ENCODE peak calls at places on chromosomes 5 and 9, in seven cellular contexts. One of them, this sample, is unnamed. For H3K4me1, the result is how much of the 10 kb centered on the place peaks cover.

GRCh38 chr5:154647760-154648143 is 107.4 kb upstream of the LARP1 start:
- DNase-seq in IMR-90: no peak
- DNase-seq in CD4-positive, alpha-beta memory T cell: no peak
- DNase-seq in upper lobe of left lung: no peak
- DNase-seq in suprapubic skin: no peak
- DNase-seq in heart right ventricle: no peak
- DNase-seq in heart left ventricle: no peak
- DNase-seq in this sample: no peak

GRCh38 chr5:111779260-111780254 is 22.6 kb upstream of the NREP start:
- DNase-seq in CD4-positive, alpha-beta memory T cell: no peak
- DNase-seq in IMR-90: peak
- DNase-seq in heart left ventricle: peak
- DNase-seq in suprapubic skin: no peak
- DNase-seq in upper lobe of left lung: no peak
- DNase-seq in heart right ventricle: peak
- DNase-seq in this sample: no peak

GRCh38 chr5:142785211-142785610 is 15.0 kb downstream of the ARHGAP26 start:
- DNase-seq in upper lobe of left lung: no peak
- DNase-seq in suprapubic skin: no peak
- DNase-seq in heart right ventricle: no peak
- DNase-seq in CD4-positive, alpha-beta memory T cell: no peak
- DNase-seq in IMR-90: no peak
- DNase-seq in heart left ventricle: no peak
- DNase-seq in this sample: no peak

GRCh38 chr5:14787801-14788579 is 83.6 kb downstream of the ANKH start:
- DNase-seq in heart left ventricle: no peak
- DNase-seq in suprapubic skin: no peak
- DNase-seq in heart right ventricle: no peak
- DNase-seq in IMR-90: no peak
- DNase-seq in upper lobe of left lung: no peak
- DNase-seq in CD4-positive, alpha-beta memory T cell: no peak
- DNase-seq in this sample: no peak

GRCh38 chr9:80561526-80561925 is 989.8 kb downstream of the TLE4 start:
- DNase-seq in suprapubic skin: no peak
- DNase-seq in upper lobe of left lung: no peak
- DNase-seq in heart right ventricle: no peak
- DNase-seq in IMR-90: no peak
- DNase-seq in CD4-positive, alpha-beta memory T cell: no peak
- DNase-seq in heart left ventricle: no peak
- DNase-seq in this sample: no peak

GRCh38 chr5:176621661-176622079 is 8.7 kb downstream of the SNCB start:
- DNase-seq in IMR-90: peak
- DNase-seq in CD4-positive, alpha-beta memory T cell: no peak
- DNase-seq in heart left ventricle: no peak
- DNase-seq in suprapubic skin: no peak
- DNase-seq in upper lobe of left lung: no peak
- DNase-seq in heart right ventricle: no peak
- DNase-seq in this sample: no peak

GRCh38 chr5:36611520-36612274 is 5.3 kb downstream of the SLC1A3 start:
- DNase-seq in heart right ventricle: peak
- DNase-seq in CD4-positive, alpha-beta memory T cell: no peak
- DNase-seq in heart left ventricle: peak
- DNase-seq in suprapubic skin: no peak
- DNase-seq in upper lobe of left lung: no peak
- DNase-seq in IMR-90: no peak
- DNase-seq in this sample: no peak

GRCh38 chr9:103169798-103170197 is 174.7 kb downstream of the CYLC2 start:
- DNase-seq in heart right ventricle: no peak
- DNase-seq in heart left ventricle: no peak
- DNase-seq in upper lobe of left lung: no peak
- DNase-seq in CD4-positive, alpha-beta memory T cell: no peak
- DNase-seq in suprapubic skin: no peak
- DNase-seq in IMR-90: no peak
- DNase-seq in this sample: no peak

GRCh38 chr5:174777545-174777944 is 53.2 kb downstream of the MSX2 start:
- DNase-seq in heart left ventricle: no peak
- DNase-seq in upper lobe of left lung: no peak
- DNase-seq in CD4-positive, alpha-beta memory T cell: no peak
- DNase-seq in heart right ventricle: no peak
- DNase-seq in IMR-90: no peak
- DNase-seq in suprapubic skin: no peak
- DNase-seq in this sample: no peak

GRCh38 chr9:103713631-103714030 is 380.5 kb upstream of the SMC2 start:
- DNase-seq in upper lobe of left lung: no peak
- DNase-seq in suprapubic skin: no peak
- DNase-seq in heart right ventricle: no peak
- DNase-seq in IMR-90: no peak
- DNase-seq in CD4-positive, alpha-beta memory T cell: no peak
- DNase-seq in heart left ventricle: no peak
- DNase-seq in this sample: no peak

GRCh38 chr9:34929506-34930102 is 28.5 kb upstream of the PHF24 start:
- DNase-seq in suprapubic skin: no peak
- DNase-seq in CD4-positive, alpha-beta memory T cell: no peak
- DNase-seq in IMR-90: peak
- DNase-seq in heart left ventricle: no peak
- DNase-seq in upper lobe of left lung: no peak
- DNase-seq in heart right ventricle: peak
- DNase-seq in this sample: no peak

GRCh38 chr9:8486095-8486494 is 686.5 kb upstream of the DMAC1 start:
- DNase-seq in suprapubic skin: no peak
- DNase-seq in CD4-positive, alpha-beta memory T cell: no peak
- DNase-seq in IMR-90: no peak
- DNase-seq in upper lobe of left lung: no peak
- DNase-seq in heart right ventricle: peak
- DNase-seq in heart left ventricle: peak
- DNase-seq in this sample: no peak

GRCh38 chr5:108339220-108339619 is 42.7 kb downstream of the FBXL17 start:
- DNase-seq in heart right ventricle: no peak
- DNase-seq in CD4-positive, alpha-beta memory T cell: no peak
- DNase-seq in IMR-90: no peak
- DNase-seq in suprapubic skin: no peak
- DNase-seq in upper lobe of left lung: no peak
- DNase-seq in heart left ventricle: no peak
- DNase-seq in this sample: no peak

GRCh38 chr5:140408750-140409241 is 7.2 kb downstream of the ANKHD1 start:
- DNase-seq in IMR-90: no peak
- DNase-seq in suprapubic skin: no peak
- DNase-seq in heart left ventricle: no peak
- DNase-seq in upper lobe of left lung: no peak
- DNase-seq in heart right ventricle: no peak
- DNase-seq in CD4-positive, alpha-beta memory T cell: no peak
- DNase-seq in this sample: no peak

GRCh38 chr9:107282268-107282667 is 811 bp upstream of the RAD23B start:
- DNase-seq in upper lobe of left lung: no peak
- DNase-seq in IMR-90: no peak
- DNase-seq in CD4-positive, alpha-beta memory T cell: no peak
- DNase-seq in heart left ventricle: no peak
- DNase-seq in suprapubic skin: no peak
- DNase-seq in heart right ventricle: no peak
- DNase-seq in this sample: no peak

DNA sequence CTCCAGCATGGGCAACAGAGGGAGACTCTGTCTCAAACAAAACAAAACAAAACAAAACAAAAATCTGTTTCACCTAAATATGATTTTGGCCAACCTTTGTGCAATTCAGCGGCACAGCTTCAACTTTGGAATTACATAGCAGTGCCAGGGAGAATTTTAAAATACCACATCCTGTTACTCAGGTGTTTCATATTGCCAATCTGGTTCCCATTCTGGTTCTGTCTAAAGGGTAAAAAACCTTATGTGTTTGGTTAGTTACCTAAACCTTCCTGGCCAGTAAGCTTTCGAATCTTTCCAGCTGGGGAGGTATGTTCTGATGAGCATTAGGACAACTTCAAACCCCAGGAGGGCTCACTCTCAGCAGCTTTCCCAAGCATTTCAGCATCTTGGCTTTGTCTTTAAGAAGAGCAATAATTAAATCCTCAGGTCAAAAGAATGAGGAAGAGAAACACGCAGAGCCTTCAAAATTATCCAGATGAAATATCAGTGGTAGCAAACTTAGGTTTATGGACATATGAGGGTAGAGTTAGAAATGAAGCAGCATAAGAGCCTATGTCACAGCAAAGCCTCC is 2.7 kb downstream of the DAB2 start:
- DNase-seq in IMR-90: no peak
- DNase-seq in CD4-positive, alpha-beta memory T cell: no peak
- DNase-seq in suprapubic skin: no peak
- DNase-seq in heart left ventricle: no peak
- DNase-seq in heart right ventricle: no peak
- DNase-seq in upper lobe of left lung: no peak
- DNase-seq in this sample: no peak
- H3K4me1 ChIP-seq in IMR-90: under half
- H3K4me1 ChIP-seq in CD4-positive, alpha-beta memory T cell: under half
- H3K4me1 ChIP-seq in suprapubic skin: half or more
- H3K4me1 ChIP-seq in heart left ventricle: under half
- H3K4me1 ChIP-seq in heart right ventricle: half or more
- H3K4me1 ChIP-seq in upper lobe of left lung: half or more
- H3K4me1 ChIP-seq in this sample: under half

GRCh38 chr5:148912146-148912545 is 85.7 kb downstream of the ADRB2 start:
- DNase-seq in CD4-positive, alpha-beta memory T cell: no peak
- DNase-seq in heart right ventricle: no peak
- DNase-seq in heart left ventricle: no peak
- DNase-seq in IMR-90: peak
- DNase-seq in upper lobe of left lung: no peak
- DNase-seq in suprapubic skin: no peak
- DNase-seq in this sample: no peak

GRCh38 chr5:148913493-148913892 is 87.1 kb downstream of the ADRB2 start:
- DNase-seq in suprapubic skin: no peak
- DNase-seq in upper lobe of left lung: no peak
- DNase-seq in heart right ventricle: no peak
- DNase-seq in heart left ventricle: no peak
- DNase-seq in IMR-90: no peak
- DNase-seq in CD4-positive, alpha-beta memory T cell: no peak
- DNase-seq in this sample: no peak

GRCh38 chr5:148912714-148913398 is 86.4 kb downstream of the ADRB2 start:
- DNase-seq in upper lobe of left lung: no peak
- DNase-seq in heart left ventricle: no peak
- DNase-seq in suprapubic skin: no peak
- DNase-seq in CD4-positive, alpha-beta memory T cell: no peak
- DNase-seq in IMR-90: peak
- DNase-seq in heart right ventricle: no peak
- DNase-seq in this sample: no peak

GRCh38 chr5:148915224-148915803 is 88.9 kb downstream of the ADRB2 start:
- DNase-seq in upper lobe of left lung: no peak
- DNase-seq in heart left ventricle: no peak
- DNase-seq in IMR-90: no peak
- DNase-seq in suprapubic skin: no peak
- DNase-seq in CD4-positive, alpha-beta memory T cell: no peak
- DNase-seq in heart right ventricle: no peak
- DNase-seq in this sample: no peak

DNA sequence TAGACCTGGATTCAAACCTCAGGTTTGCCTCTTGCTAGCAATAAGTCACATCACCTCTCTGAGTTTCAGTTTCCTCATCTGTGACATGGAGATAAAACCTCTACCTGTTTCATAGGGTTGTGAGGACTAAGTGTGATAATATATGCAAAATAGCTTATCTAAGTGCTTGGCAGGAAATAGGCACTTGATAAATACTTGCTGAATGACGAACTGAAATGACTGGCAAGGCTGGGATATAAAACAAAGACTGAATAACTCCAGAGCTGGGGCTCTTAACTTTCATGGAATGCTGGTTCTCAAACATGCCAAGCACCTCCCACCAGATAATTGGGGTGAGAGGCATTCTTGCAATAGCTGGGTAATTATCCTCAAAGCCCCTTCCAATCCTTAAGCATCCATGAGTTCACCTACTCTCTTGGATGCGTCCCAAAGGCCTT is 87.6 kb downstream of the ADRB2 start:
- DNase-seq in CD4-positive, alpha-beta memory T cell: no peak
- DNase-seq in heart left ventricle: no peak
- DNase-seq in upper lobe of left lung: no peak
- DNase-seq in suprapubic skin: no peak
- DNase-seq in IMR-90: peak
- DNase-seq in heart right ventricle: no peak
- DNase-seq in this sample: no peak
- H3K4me1 ChIP-seq in CD4-positive, alpha-beta memory T cell: under half
- H3K4me1 ChIP-seq in heart left ventricle: under half
- H3K4me1 ChIP-seq in upper lobe of left lung: half or more
- H3K4me1 ChIP-seq in suprapubic skin: half or more
- H3K4me1 ChIP-seq in IMR-90: under half
- H3K4me1 ChIP-seq in heart right ventricle: under half
- H3K4me1 ChIP-seq in this sample: under half

GRCh38 chr9:136363606-136364368 is at the start of gene DNLZ:
- DNase-seq in heart right ventricle: peak
- DNase-seq in upper lobe of left lung: peak
- DNase-seq in suprapubic skin: peak
- DNase-seq in IMR-90: peak
- DNase-seq in heart left ventricle: peak
- DNase-seq in CD4-positive, alpha-beta memory T cell: peak
- DNase-seq in this sample: peak
- H3K4me1 ChIP-seq in heart right ventricle: under half
- H3K4me1 ChIP-seq in upper lobe of left lung: under half
- H3K4me1 ChIP-seq in suprapubic skin: under half
- H3K4me1 ChIP-seq in IMR-90: under half
- H3K4me1 ChIP-seq in heart left ventricle: under half
- H3K4me1 ChIP-seq in CD4-positive, alpha-beta memory T cell: under half
- H3K4me1 ChIP-seq in this sample: under half

DNA sequence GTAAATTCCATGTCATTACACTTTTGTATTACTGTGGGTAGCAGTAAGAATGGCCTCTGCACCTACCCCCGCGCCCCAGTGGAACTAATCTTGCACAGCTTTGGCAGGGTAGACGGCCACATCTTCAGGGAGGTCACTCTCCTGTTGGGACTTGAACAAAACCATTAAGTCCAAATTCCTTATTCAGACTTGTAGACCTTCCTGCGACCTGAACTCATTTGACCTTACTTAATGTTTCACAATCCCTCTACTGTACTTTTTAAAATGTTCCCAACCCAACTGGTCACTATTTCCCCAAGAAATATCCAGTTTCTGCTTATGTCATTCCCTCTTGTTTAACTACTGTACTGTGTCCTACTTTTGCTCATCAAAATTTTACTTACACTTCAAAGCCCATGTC is 5.3 kb upstream of the FAM120AOS start:
- DNase-seq in CD4-positive, alpha-beta memory T cell: no peak
- DNase-seq in heart left ventricle: no peak
- DNase-seq in suprapubic skin: no peak
- DNase-seq in IMR-90: no peak
- DNase-seq in heart right ventricle: no peak
- DNase-seq in upper lobe of left lung: no peak
- DNase-seq in this sample: no peak
- H3K4me1 ChIP-seq in CD4-positive, alpha-beta memory T cell: half or more
- H3K4me1 ChIP-seq in heart left ventricle: under half
- H3K4me1 ChIP-seq in suprapubic skin: half or more
- H3K4me1 ChIP-seq in IMR-90: under half
- H3K4me1 ChIP-seq in heart right ventricle: half or more
- H3K4me1 ChIP-seq in upper lobe of left lung: half or more
- H3K4me1 ChIP-seq in this sample: under half

GRCh38 chr9:110156902-110157301 is 51.1 kb downstream of the C9orf152 start:
- DNase-seq in upper lobe of left lung: no peak
- DNase-seq in IMR-90: no peak
- DNase-seq in CD4-positive, alpha-beta memory T cell: peak
- DNase-seq in heart right ventricle: no peak
- DNase-seq in heart left ventricle: no peak
- DNase-seq in suprapubic skin: no peak
- DNase-seq in this sample: no peak
- H3K4me1 ChIP-seq in upper lobe of left lung: half or more
- H3K4me1 ChIP-seq in IMR-90: under half
- H3K4me1 ChIP-seq in CD4-positive, alpha-beta memory T cell: half or more
- H3K4me1 ChIP-seq in heart right ventricle: half or more
- H3K4me1 ChIP-seq in heart left ventricle: under half
- H3K4me1 ChIP-seq in suprapubic skin: under half
- H3K4me1 ChIP-seq in this sample: under half

This sample was measured in effector memory CD4-positive, alpha-beta T cell.